ENCODE peak calls at places on chromosomes 5 and 9, in ten cellular contexts. P is neural progenitor cell; B is HFFc6; I is dorsolateral prefrontal cortex; C is upper lobe of right lung; Z is esophagus muscularis mucosa; T is fibroblast of lung; L is activated CD8-positive, alpha-beta T cell treated with anti-CD3 and anti-CD28 coated beads for 36 hours; J is heart left ventricle; F is astrocyte of the spinal cord. G is an unnamed sample.

GRCh38 chr5:135565256-135565655 is 13.5 kb downstream of the CXCL14 start:
- DNase-seq in P (no peak), B (no peak), I (no peak), C (no peak), Z (no peak), T (no peak), L (no peak), J (no peak), F (no peak), G (no peak)

GRCh38 chr9:34592895-34593601 is 3.5 kb upstream of the CNTFR start:
- DNase-seq in P (peak; percentile 76), B (no peak), I (peak; percentile 63), C (peak; percentile 84), Z (no peak), T (no peak), L (peak; percentile 30), J (peak; percentile 71), F (no peak), G (no peak)

GRCh38 chr5:33195431-33196128 is 245.2 kb upstream of the TARS1 start:
- DNase-seq in P (no peak), B (peak; percentile 66), I (no peak), C (no peak), Z (no peak), T (peak; percentile 83), L (no peak), J (no peak), F (peak; percentile 72), G (no peak)

GRCh38 chr5:1330146-1330846 is 14.6 kb downstream of the CLPTM1L start:
- DNase-seq in P (no peak), B (no peak), I (peak; percentile 75), C (peak; percentile 86), Z (no peak), T (peak; percentile 36), L (no peak), J (no peak), F (no peak), G (no peak)

GRCh38 chr5:123937230-123937629 is 425.3 kb downstream of the CSNK1G3 start:
- DNase-seq in P (peak; percentile 80), B (peak; percentile 69), I (no peak), C (no peak), Z (no peak), T (peak; percentile 46), L (peak; percentile 3), J (peak; percentile 33), F (peak; percentile 49), G (no peak)

GRCh38 chr5:172688735-172689572 is 47.9 kb downstream of the NEURL1B start:
- DNase-seq in P (no peak), B (no peak), I (no peak), C (no peak), Z (no peak), T (no peak), L (peak; percentile 59), J (peak; percentile 50), F (no peak), G (no peak)

GRCh38 chr9:100573655-100574260 is 4.1 kb upstream of the CAVIN4 start:
- DNase-seq in P (no peak), B (no peak), I (no peak), C (no peak), Z (no peak), T (peak; percentile 71), L (no peak), J (no peak), F (no peak), G (no peak)

GRCh38 chr5:5270958-5271605 is 131.0 kb downstream of the ADAMTS16 start:
- DNase-seq in P (peak; percentile 71), B (peak; percentile 65), I (peak; percentile 81), C (peak; percentile 84), Z (peak; percentile 92), T (peak; percentile 96), L (no peak), J (peak; percentile 53), F (peak; percentile 85), G (no peak)

GRCh38 chr5:126137771-126138474 is 285.3 kb upstream of the GRAMD2B start:
- DNase-seq in P (no peak), B (no peak), I (no peak), C (no peak), Z (no peak), T (peak; percentile 73), L (no peak), J (no peak), F (peak; percentile 18), G (no peak)

GRCh38 chr5:73447234-73448071 is 1.1 kb downstream of the FOXD1 start:
- DNase-seq in P (peak; percentile 79), B (peak; percentile 42), I (no peak), C (peak; percentile 63), Z (peak; percentile 91), T (peak; percentile 75), L (peak; percentile 63), J (no peak), F (peak; percentile 74), G (no peak)

GRCh38 chr9:23220957-23221356 is 605.1 kb downstream of the ELAVL2 start:
- DNase-seq in P (no peak), B (no peak), I (no peak), C (no peak), Z (no peak), T (no peak), L (no peak), J (no peak), F (no peak), G (no peak)

DNA sequence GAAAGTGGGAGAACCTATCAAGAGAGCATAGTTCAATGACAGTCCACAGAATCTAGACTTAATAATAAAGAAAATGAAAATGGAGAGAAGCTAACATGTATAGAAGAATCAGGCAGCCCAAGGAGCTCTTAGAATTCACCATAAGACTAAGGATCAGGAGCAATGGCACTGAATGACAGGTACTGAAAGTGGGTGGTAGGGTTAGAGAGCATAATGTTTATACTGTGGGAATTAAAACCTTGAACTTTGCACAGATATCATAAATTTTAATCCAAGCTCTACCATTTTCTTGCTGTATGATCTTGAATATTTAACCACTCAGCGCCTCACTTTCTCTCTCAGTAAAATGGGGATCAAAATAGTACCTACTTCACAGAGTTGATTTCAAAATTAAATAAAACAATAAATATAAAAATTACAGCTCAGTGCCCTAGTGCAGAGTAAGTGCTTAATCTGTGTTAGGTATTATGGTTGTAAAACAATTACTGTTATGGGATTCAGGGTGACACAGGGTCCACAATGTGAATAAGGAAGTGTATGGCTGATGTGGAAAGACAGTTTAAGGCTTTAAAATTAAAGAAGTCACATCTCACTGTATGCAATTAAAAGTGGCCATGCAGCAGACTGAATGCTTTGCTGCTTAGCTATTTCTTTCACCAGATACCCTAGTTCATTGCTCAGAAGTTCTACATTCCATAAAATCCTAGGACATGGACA is 319.8 kb downstream of the HINT1 start:
- DNase-seq in P (no peak), B (no peak), I (no peak), C (no peak), Z (no peak), T (no peak), L (no peak), J (no peak), F (no peak), G (no peak)
- TF ChIP-seq CTCF in P (no peak), B (no peak), I (no peak), C (no peak), Z (no peak), T (no peak), L (no peak), J (no peak), F (no peak), G (no peak)

GRCh38 chr9:79170643-79171042 is 401.1 kb upstream of the TLE4 start:
- DNase-seq in P (no peak), B (no peak), I (no peak), C (no peak), Z (no peak), T (no peak), L (no peak), J (no peak), F (no peak), G (no peak)

GRCh38 chr9:79173932-79174331 is 397.8 kb upstream of the TLE4 start:
- DNase-seq in P (no peak), B (no peak), I (no peak), C (no peak), Z (no peak), T (no peak), L (no peak), J (no peak), F (no peak), G (no peak)

GRCh38 chr9:79176298-79176697 is 395.5 kb upstream of the TLE4 start:
- DNase-seq in P (no peak), B (peak; percentile 27), I (no peak), C (no peak), Z (no peak), T (peak; percentile 46), L (no peak), J (no peak), F (no peak), G (no peak)
- TF ChIP-seq CTCF in P (no peak), B (no peak), I (no peak), C (no peak), Z (no peak), T (no peak), L (no peak), J (no peak), F (no peak), G (no peak)

GRCh38 chr9:132546148-132547051 is 36.0 kb upstream of the BARHL1 start:
- DNase-seq in P (peak; percentile 75), B (no peak), I (no peak), C (no peak), Z (no peak), T (peak; percentile 26), L (peak; percentile 9), J (no peak), F (peak; percentile 9), G (no peak)
- TF ChIP-seq CTCF in P (peak; percentile 67), B (peak; percentile 51), I (peak; percentile 19), C (no peak), Z (no peak), T (peak; percentile 33), L (peak; percentile 70), J (peak; percentile 25), F (peak; percentile 51), G (peak; percentile 49)

GRCh38 chr9:97740848-97741821 is 44.0 kb upstream of the XPA start:
- DNase-seq in P (peak; percentile 92), B (peak; percentile 70), I (no peak), C (peak; percentile 74), Z (no peak), T (peak; percentile 68), L (peak; percentile 59), J (peak; percentile 82), F (peak; percentile 52), G (no peak)
- TF ChIP-seq CTCF in P (peak; percentile 27), B (peak; percentile 51), I (no peak), C (no peak), Z (peak; percentile 13), T (no peak), L (no peak), J (peak; percentile 37), F (peak; percentile 15), G (no peak)

DNA sequence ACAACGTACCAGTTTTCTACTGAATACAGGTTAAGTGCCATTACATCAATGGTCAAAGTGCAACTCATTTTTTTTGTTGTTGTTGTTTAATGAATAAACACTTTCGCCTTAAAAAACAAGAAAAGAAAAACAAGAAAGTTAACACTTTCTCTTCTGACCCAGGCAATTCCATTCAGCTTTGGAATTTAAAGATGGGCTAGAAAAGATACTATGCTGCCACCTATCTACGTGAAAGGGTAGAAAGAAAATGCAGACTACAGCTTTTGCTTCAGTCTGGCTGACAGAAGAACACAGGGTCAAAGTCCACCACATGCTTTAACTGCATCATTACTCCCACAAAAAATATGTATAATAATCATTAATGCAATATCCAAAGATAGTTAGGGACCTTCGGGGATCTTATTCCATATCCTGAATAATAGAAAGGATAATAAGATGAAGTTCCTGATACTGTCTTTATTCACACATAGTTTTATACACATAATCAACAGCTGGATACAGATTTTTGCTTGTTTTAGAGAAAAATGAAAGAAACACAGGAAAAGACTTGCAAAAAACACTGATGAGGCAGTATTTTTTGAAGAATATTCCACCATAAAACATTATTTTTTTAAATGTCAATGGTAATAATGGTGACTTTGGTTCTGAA is 40.4 kb downstream of the ZDHHC21 start:
- DNase-seq in P (peak; percentile 43), B (peak; percentile 25), I (no peak), C (no peak), Z (no peak), T (peak; percentile 10), L (no peak), J (no peak), F (peak; percentile 10), G (no peak)
- TF ChIP-seq CTCF in P (peak; percentile 77), B (peak; percentile 76), I (peak; percentile 69), C (peak; percentile 44), Z (no peak), T (peak; percentile 66), L (peak; percentile 40), J (peak; percentile 64), F (peak; percentile 53), G (peak; percentile 67)

G was measured in osteocyte.